ENCODE peak calls at places on chromosomes 3 and 15, in seven cellular contexts. J is aorta, W is adrenal gland, F is Peyer's patch, X is AG04450, H is stomach, K is vagina. E is an unnamed sample. For H3K9me3 and H3K27me3, the result is how much of the 10 kb centered on the place peaks cover.

GRCh38 chr3:30156586-30157498 is 449.6 kb upstream of the TGFBR2 start:
- DNase-seq in J (no peak), W (no peak), F (no peak), X (no peak), H (no peak), K (no peak), E (no peak)

GRCh38 chr3:61521229-61521628 is 40.1 kb upstream of the PTPRG start:
- DNase-seq in J (no peak), W (no peak), F (no peak), X (no peak), H (no peak), K (no peak), E (no peak)

GRCh38 chr3:37741644-37742043 is 120.0 kb upstream of the CTDSPL start:
- DNase-seq in J (peak), W (peak), F (peak), X (no peak), H (peak), K (no peak), E (no peak)

GRCh38 chr3:126491221-126492013 is 15.7 kb upstream of the ZXDC start:
- DNase-seq in J (no peak), W (no peak), F (no peak), X (no peak), H (no peak), K (no peak), E (no peak)

GRCh38 chr15:71680079-71680461 is 130.3 kb upstream of the NR2E3 start:
- DNase-seq in J (no peak), W (no peak), F (no peak), X (no peak), H (peak), K (no peak), E (no peak)

GRCh38 chr15:89002281-89002761 is 85.9 kb upstream of the ABHD2 start:
- DNase-seq in J (peak), W (no peak), F (peak), X (peak), H (no peak), K (no peak), E (no peak)

GRCh38 chr15:41568350-41569017 is 9.5 kb downstream of the TYRO3 start:
- DNase-seq in J (no peak), W (peak), F (no peak), X (no peak), H (peak), K (no peak), E (no peak)

GRCh38 chr15:100515758-100516157 is 13.0 kb downstream of the CERS3 start:
- DNase-seq in J (no peak), W (no peak), F (no peak), X (no peak), H (no peak), K (no peak), E (no peak)

GRCh38 chr3:149454746-149455145 is 19.8 kb upstream of the TM4SF4 start:
- DNase-seq in J (no peak), W (no peak), F (no peak), X (peak), H (no peak), K (no peak), E (no peak)

GRCh38 chr15:28106294-28107110 is 7.4 kb upstream of the OCA2 start:
- DNase-seq in J (no peak), W (no peak), F (no peak), X (no peak), H (no peak), K (no peak), E (no peak)

GRCh38 chr15:75578206-75578947 is 738 bp downstream of the PTPN9 start:
- DNase-seq in J (peak), W (no peak), F (peak), X (no peak), H (peak), K (no peak), E (peak)

GRCh38 chr3:186788482-186789370 is 5.3 kb downstream of the EIF4A2 start:
- DNase-seq in J (no peak), W (no peak), F (no peak), X (no peak), H (no peak), K (no peak), E (no peak)

GRCh38 chr3:191412764-191413163 is 48.2 kb upstream of the PYDC2 start:
- DNase-seq in J (no peak), W (no peak), F (no peak), X (peak), H (no peak), K (no peak), E (no peak)

GRCh38 chr3:22113453-22113852 is 362.4 kb upstream of the ZNF385D start:
- DNase-seq in J (no peak), W (no peak), F (no peak), X (no peak), H (no peak), K (no peak), E (no peak)

GRCh38 chr3:61233828-61234227 is 17.4 kb downstream of the FHIT start:
- DNase-seq in J (no peak), W (no peak), F (no peak), X (no peak), H (no peak), K (no peak), E (no peak)

GRCh38 chr3:138186216-138186615 is 885 bp upstream of the ARMC8 start:
- DNase-seq in J (no peak), W (no peak), F (no peak), X (no peak), H (no peak), K (no peak), E (no peak)

GRCh38 chr3:170470063-170471006 is 51.7 kb downstream of the CLDN11 start:
- DNase-seq in J (no peak), W (no peak), F (no peak), X (peak), H (no peak), K (no peak), E (no peak)

GRCh38 chr3:57079221-57079831 is 18.9 kb downstream of the SPATA12 start:
- DNase-seq in J (peak), W (peak), F (peak), X (no peak), H (peak), K (no peak), E (no peak)

GRCh38 chr3:124429129-124429815 is 301.0 kb upstream of the UMPS start:
- DNase-seq in J (no peak), W (no peak), F (no peak), X (no peak), H (no peak), K (no peak), E (no peak)

GRCh38 chr3:128343287-128344045 is 123.2 kb downstream of the DNAJB8 start:
- DNase-seq in J (no peak), W (no peak), F (peak), X (peak), H (peak), K (no peak), E (no peak)

GRCh38 chr3:127450331-127450730 is 140.2 kb downstream of the TPRA1 start:
- DNase-seq in J (peak), W (no peak), F (peak), X (no peak), H (peak), K (no peak), E (no peak)

GRCh38 chr3:155138677-155139076 is 58.6 kb downstream of the MME start:
- DNase-seq in J (no peak), W (no peak), F (peak), X (no peak), H (no peak), K (no peak), E (no peak)

GRCh38 chr3:49476563-49476962 is 6.5 kb downstream of the DAG1 start:
- DNase-seq in J (no peak), W (no peak), F (no peak), X (no peak), H (no peak), K (no peak), E (no peak)

GRCh38 chr15:38377547-38378161 is 76.3 kb upstream of the FAM98B start:
- DNase-seq in J (no peak), W (no peak), F (no peak), X (no peak), H (no peak), K (no peak), E (no peak)
- H3K27ac ChIP-seq in J (no peak), W (peak), F (peak), X (no peak), H (no peak), K (peak), E (no peak)

DNA sequence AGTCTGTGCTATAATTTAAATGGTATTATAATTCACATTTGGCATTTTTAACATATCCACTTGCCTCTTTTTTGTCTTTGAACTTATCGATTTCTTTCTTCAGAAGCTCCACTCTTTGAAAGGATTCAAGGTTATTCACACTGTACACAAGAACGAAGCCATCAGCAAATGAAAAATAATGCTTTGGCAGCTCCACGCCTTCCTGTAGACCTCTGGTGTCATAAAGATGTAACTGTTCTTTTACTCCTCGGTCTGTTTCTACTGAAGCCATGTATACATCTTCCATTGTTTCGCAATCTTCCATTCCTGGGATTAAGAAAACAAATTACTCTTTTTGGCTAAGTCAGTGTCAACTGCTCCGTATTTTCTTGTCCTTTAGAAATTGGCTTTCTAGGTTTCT is 16.0 kb downstream of the NKIRAS1 start:
- DNase-seq in J (no peak), W (peak), F (no peak), X (no peak), H (no peak), K (no peak), E (no peak)
- H3K9me3 ChIP-seq in J (under half), W (under half), F (under half), X (under half), H (under half), K (under half), E (under half)

GRCh38 chr3:150956376-150956775 is 16.2 kb downstream of the CLRN1 start:
- DNase-seq in J (no peak), W (peak), F (no peak), X (no peak), H (no peak), K (no peak), E (no peak)
- H3K27me3 ChIP-seq in J (under half), W (under half), F (under half), X (under half), H (under half), K (under half), E (under half)

GRCh38 chr15:63923993-63924950 is 90.5 kb upstream of the HERC1 start:
- DNase-seq in J (peak), W (no peak), F (no peak), X (no peak), H (no peak), K (no peak), E (no peak)
- H3K27ac ChIP-seq in J (no peak), W (no peak), F (no peak), X (no peak), H (no peak), K (no peak), E (no peak)

GRCh38 chr3:196517142-196517808 is 2.1 kb upstream of the SMCO1 start:
- DNase-seq in J (no peak), W (no peak), F (no peak), X (no peak), H (no peak), K (no peak), E (no peak)
- H3K9me3 ChIP-seq in J (under half), W (under half), F (under half), X (under half), H (under half), K (under half), E (half or more)

GRCh38 chr3:46714728-46715506 is 2.8 kb downstream of the PRSS50 start:
- DNase-seq in J (peak), W (no peak), F (no peak), X (no peak), H (no peak), K (no peak), E (no peak)

GRCh38 chr3:46717447-46718231 is at the start of gene PRSS50:
- DNase-seq in J (peak), W (no peak), F (peak), X (no peak), H (peak), K (peak), E (no peak)

GRCh38 chr3:46719044-46719565 is 1.4 kb upstream of the PRSS50 start:
- DNase-seq in J (no peak), W (no peak), F (no peak), X (no peak), H (peak), K (peak), E (no peak)

GRCh38 chr3:46715507-46716175 is 2.0 kb downstream of the PRSS50 start:
- DNase-seq in J (peak), W (no peak), F (peak), X (no peak), H (peak), K (peak), E (no peak)

DNA sequence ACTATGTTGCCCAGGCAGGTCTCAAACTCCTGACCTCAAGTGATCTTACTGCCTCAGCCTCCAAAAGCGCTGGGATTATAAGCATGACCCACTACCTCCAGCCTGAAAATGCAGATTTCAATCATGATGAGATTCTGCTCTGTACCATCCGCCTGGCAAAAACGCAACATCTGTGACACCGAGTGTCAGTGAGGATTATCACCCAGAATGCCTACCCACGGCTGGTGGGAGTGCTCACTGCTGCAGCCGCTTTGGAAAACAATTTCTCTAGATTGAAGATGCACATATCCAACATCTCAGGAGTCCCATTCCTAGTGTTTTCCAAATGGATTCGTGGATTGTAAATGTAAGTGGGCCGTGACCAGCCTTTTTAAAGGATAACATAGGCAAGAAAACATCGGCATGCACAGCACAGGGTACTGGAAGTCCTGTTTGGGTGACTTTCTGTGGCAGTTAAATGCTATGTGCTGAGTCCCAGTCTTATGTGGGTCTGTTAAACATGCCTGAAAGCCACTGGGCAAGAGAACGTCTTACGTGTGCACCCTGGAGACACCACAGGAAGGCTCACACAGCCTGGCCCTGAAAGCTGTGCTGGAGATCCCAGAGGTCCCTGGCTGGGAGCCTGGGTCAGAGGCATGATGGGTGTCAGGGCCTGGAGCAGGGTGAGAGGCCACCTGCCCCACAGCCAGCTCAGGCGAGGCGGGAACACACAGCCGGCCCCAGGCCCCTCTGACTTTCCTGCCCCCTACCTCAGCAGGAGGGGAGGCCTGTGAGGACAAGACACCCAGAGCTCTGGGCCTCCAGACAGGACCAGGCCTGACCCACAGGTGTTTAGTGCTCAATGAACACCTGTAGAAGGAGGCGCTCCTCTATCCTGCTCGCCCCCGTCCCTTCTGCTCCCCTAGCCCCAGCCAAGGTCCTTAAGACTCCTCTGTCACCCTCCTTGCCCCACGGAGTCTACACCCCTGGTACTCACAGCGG is 918 bp downstream of the PRSS50 start:
- DNase-seq in J (peak), W (no peak), F (peak), X (no peak), H (peak), K (peak), E (no peak)
- H3K27me3 ChIP-seq in J (under half), W (under half), F (under half), X (under half), H (under half), K (under half), E (under half)

GRCh38 chr15:98694153-98694552 is 45.8 kb downstream of the IGF1R start:
- DNase-seq in J (no peak), W (no peak), F (no peak), X (no peak), H (no peak), K (no peak), E (no peak)

GRCh38 chr15:98689431-98689861 is 41.1 kb downstream of the IGF1R start:
- DNase-seq in J (no peak), W (peak), F (no peak), X (no peak), H (no peak), K (no peak), E (no peak)

GRCh38 chr15:98692213-98692612 is 43.9 kb downstream of the IGF1R start:
- DNase-seq in J (no peak), W (no peak), F (no peak), X (no peak), H (no peak), K (no peak), E (no peak)

GRCh38 chr15:98686983-98687382 is 38.6 kb downstream of the IGF1R start:
- DNase-seq in J (no peak), W (no peak), F (no peak), X (no peak), H (no peak), K (no peak), E (no peak)

GRCh38 chr15:98690272-98690671 is 41.9 kb downstream of the IGF1R start:
- DNase-seq in J (no peak), W (no peak), F (no peak), X (no peak), H (no peak), K (no peak), E (no peak)
- H3K27ac ChIP-seq in J (no peak), W (no peak), F (no peak), X (no peak), H (no peak), K (no peak), E (no peak)

E was measured in CD4-positive, CD25-positive, alpha-beta regulatory T cell.